ENCODE peak calls at places on chromosomes 5 and 9, in four cellular contexts. X is endothelial cell; O is fibroblast of lung; H is stimulated activated CD8-positive, alpha-beta memory T cell treated with anti-CD3 and anti-CD28 coated beads, Interleukin-2, amount 100 ng/mL, for 48 hours. R is an unnamed sample.

GRCh38 chr9:35510745-35511428 is 21.0 kb downstream of the RUSC2 start:
- DNase-seq in X (no peak), O (peak), H (no peak), R (peak)

GRCh38 chr9:120175031-120175430 is 404.9 kb downstream of the CDK5RAP2 start:
- DNase-seq in X (no peak), O (no peak), H (no peak), R (no peak)

GRCh38 chr9:136978073-136978864 is 965 bp downstream of the PTGDS start:
- DNase-seq in X (peak), O (peak), H (peak), R (peak)

GRCh38 chr5:172123269-172123692 is 64.7 kb downstream of the STK10 start:
- DNase-seq in X (no peak), O (peak), H (no peak), R (no peak)

GRCh38 chr9:91734371-91734981 is 215.6 kb downstream of the ROR2 start:
- DNase-seq in X (peak), O (peak), H (peak), R (peak)

GRCh38 chr9:135219676-135220600 is 132.5 kb downstream of the OLFM1 start:
- DNase-seq in X (no peak), O (no peak), H (no peak), R (no peak)

GRCh38 chr9:131406567-131407436 is 12.9 kb downstream of the PRRC2B start:
- DNase-seq in X (no peak), O (peak), H (no peak), R (no peak)

GRCh38 chr5:135251099-135251498 is 147.9 kb downstream of the MACROH2A1 start:
- DNase-seq in X (no peak), O (no peak), H (no peak), R (no peak)

GRCh38 chr9:21334969-21335632 is at the start of gene KLHL9:
- DNase-seq in X (peak), O (peak), H (peak), R (peak)

GRCh38 chr5:171318026-171318425 is 9.0 kb downstream of the TLX3 start:
- DNase-seq in X (no peak), O (no peak), H (no peak), R (no peak)

GRCh38 chr9:5815421-5815820 is 17.5 kb downstream of the ERMP1 start:
- DNase-seq in X (no peak), O (no peak), H (no peak), R (no peak)

GRCh38 chr9:22244141-22245011 is 202.2 kb upstream of the DMRTA1 start:
- DNase-seq in X (peak), O (peak), H (peak), R (peak)

GRCh38 chr9:5382479-5382878 is 42.8 kb upstream of the RLN1 start:
- DNase-seq in X (no peak), O (no peak), H (no peak), R (no peak)

R was measured in T47D.